ENCODE peak calls at places on chromosomes 6 and 20, in nine cellular contexts. E, H, C, A, D, P, X, R and S are unnamed samples.

GRCh38 chr6:134626589-134626988 is 308.7 kb upstream of the SGK1 start:
- DNase-seq in E (no peak), H (no peak), C (no peak), A (no peak), D (no peak), P (peak; percentile 14), X (no peak), R (no peak), S (no peak)

GRCh38 chr6:138086573-138087196 is 20.5 kb downstream of the PERP start:
- DNase-seq in E (no peak), H (no peak), C (peak; percentile 66), A (no peak), D (no peak), P (peak; percentile 51), X (no peak), R (no peak), S (no peak)

GRCh38 chr20:45218636-45219035 is 2.5 kb upstream of the SEMG2 start:
- DNase-seq in E (no peak), H (no peak), C (no peak), A (no peak), D (no peak), P (no peak), X (no peak), R (no peak), S (no peak)

GRCh38 chr6:33112148-33112547 is 36.4 kb downstream of the HLA-DPB1 start:
- DNase-seq in E (no peak), H (peak; percentile 59), C (peak; percentile 64), A (peak; percentile 72), D (no peak), P (peak; percentile 70), X (peak; percentile 71), R (no peak), S (peak; percentile 52)

GRCh38 chr6:36204068-36204753 is 7.7 kb downstream of the BRPF3 start:
- DNase-seq in E (no peak), H (no peak), C (no peak), A (peak; percentile 65), D (no peak), P (no peak), X (no peak), R (no peak), S (no peak)

GRCh38 chr6:15593798-15594197 is 69.0 kb downstream of the DTNBP1 start:
- DNase-seq in E (no peak), H (no peak), C (no peak), A (no peak), D (no peak), P (no peak), X (peak; percentile 9), R (no peak), S (peak; percentile 37)

GRCh38 chr6:157867155-157867559 is 44.1 kb downstream of the SNX9 start:
- DNase-seq in E (no peak), H (no peak), C (no peak), A (no peak), D (no peak), P (peak; percentile 49), X (peak; percentile 55), R (no peak), S (peak; percentile 31)

GRCh38 chr6:86738078-86738477 is 199.2 kb upstream of the HTR1E start:
- DNase-seq in E (no peak), H (no peak), C (no peak), A (no peak), D (no peak), P (no peak), X (no peak), R (no peak), S (no peak)

GRCh38 chr6:167481527-167481926 is 156.6 kb downstream of the TTLL2 start:
- DNase-seq in E (no peak), H (no peak), C (no peak), A (no peak), D (no peak), P (no peak), X (no peak), R (no peak), S (no peak)

GRCh38 chr6:4253604-4254211 is 118.3 kb upstream of the ECI2 start:
- DNase-seq in E (peak; percentile 52), H (peak; percentile 35), C (peak; percentile 80), A (no peak), D (no peak), P (peak; percentile 69), X (peak; percentile 77), R (no peak), S (peak; percentile 71)

GRCh38 chr6:96520039-96520850 is 1.4 kb upstream of the UFL1 start:
- DNase-seq in E (no peak), H (peak; percentile 37), C (peak; percentile 64), A (no peak), D (no peak), P (peak; percentile 56), X (peak; percentile 56), R (no peak), S (no peak)

GRCh38 chr6:36315921-36316320 is 20.8 kb downstream of the BNIP5 start:
- DNase-seq in E (no peak), H (peak; percentile 56), C (no peak), A (no peak), D (no peak), P (no peak), X (no peak), R (no peak), S (no peak)

GRCh38 chr20:47727170-47727880 is 58.0 kb downstream of the SULF2 start:
- DNase-seq in E (peak; percentile 75), H (peak; percentile 55), C (no peak), A (peak; percentile 83), D (peak; percentile 64), P (no peak), X (no peak), R (peak; percentile 85), S (no peak)

GRCh38 chr6:90454835-90455427 is 131.9 kb downstream of the MAP3K7 start:
- DNase-seq in E (no peak), H (no peak), C (no peak), A (no peak), D (no peak), P (no peak), X (no peak), R (no peak), S (no peak)

GRCh38 chr6:56840467-56841371 is 114.2 kb upstream of the BEND6 start:
- DNase-seq in E (no peak), H (no peak), C (peak; percentile 30), A (no peak), D (no peak), P (peak; percentile 67), X (peak; percentile 87), R (no peak), S (peak; percentile 80)

GRCh38 chr6:33812669-33813068 is 8.9 kb upstream of the MLN start:
- DNase-seq in E (no peak), H (peak; percentile 66), C (peak; percentile 85), A (peak; percentile 54), D (no peak), P (peak; percentile 20), X (peak; percentile 53), R (peak; percentile 56), S (peak; percentile 31)

GRCh38 chr6:161480416-161481165 is 206.7 kb upstream of the AGPAT4 start:
- DNase-seq in E (no peak), H (no peak), C (no peak), A (no peak), D (no peak), P (no peak), X (no peak), R (no peak), S (no peak)

GRCh38 chr6:148272084-148272483 is 70.6 kb upstream of the SASH1 start:
- DNase-seq in E (no peak), H (no peak), C (peak; percentile 40), A (no peak), D (no peak), P (peak; percentile 92), X (peak; percentile 96), R (no peak), S (peak; percentile 97)

GRCh38 chr6:26089272-26089671 is 2.0 kb downstream of the HFE start:
- DNase-seq in E (no peak), H (no peak), C (no peak), A (no peak), D (no peak), P (no peak), X (peak; percentile 11), R (no peak), S (no peak)

GRCh38 chr6:56549014-56549413 is 93.7 kb downstream of the DST start:
- DNase-seq in E (no peak), H (peak; percentile 25), C (no peak), A (no peak), D (no peak), P (no peak), X (peak; percentile 33), R (no peak), S (no peak)

GRCh38 chr20:51327251-51327841 is 215.2 kb downstream of the NFATC2 start:
- DNase-seq in E (no peak), H (no peak), C (peak; percentile 31), A (no peak), D (no peak), P (peak; percentile 90), X (peak; percentile 96), R (no peak), S (peak; percentile 84)
- H3K4me3 ChIP-seq in E (no peak overlapping the region), H (no peak overlapping the region), C (no peak overlapping the region), A (no peak overlapping the region), D (no peak overlapping the region), P (no peak overlapping the region), X (no peak overlapping the region), R (no peak overlapping the region), S (no peak overlapping the region)

GRCh38 chr6:48403587-48403986 is 292.6 kb upstream of the PTCHD4 start:
- DNase-seq in E (no peak), H (no peak), C (no peak), A (no peak), D (no peak), P (no peak), X (no peak), R (no peak), S (no peak)
- TF ChIP-seq CTCF in E (no peak), H (no peak), C (no peak), A (no peak), D (no peak), P (no peak), X (no peak), R (no peak), S (no peak)

GRCh38 chr20:62476074-62476838 is 461 bp upstream of the GATA5 start:
- DNase-seq in E (peak; percentile 81), H (no peak), C (no peak), A (no peak), D (no peak), P (no peak), X (no peak), R (no peak), S (no peak)
- H3K4me3 ChIP-seq in E (peak overlapping the region; percentile 45), H (no peak overlapping the region), C (peak overlapping the region; percentile 85), A (no peak overlapping the region), D (peak overlapping the region; percentile 51), P (no peak overlapping the region), X (no peak overlapping the region), R (peak overlapping the region; percentile 53), S (no peak overlapping the region)

GRCh38 chr6:119978274-119978889 is 628.8 kb upstream of the MAN1A1 start:
- DNase-seq in E (no peak), H (peak; percentile 50), C (peak; percentile 38), A (peak; percentile 38), D (no peak), P (peak; percentile 12), X (peak; percentile 46), R (no peak), S (peak; percentile 51)

GRCh38 chr6:119980802-119981201 is 631.2 kb upstream of the MAN1A1 start:
- DNase-seq in E (no peak), H (no peak), C (no peak), A (no peak), D (no peak), P (no peak), X (no peak), R (no peak), S (no peak)

GRCh38 chr6:119974430-119975159 is 625.0 kb upstream of the MAN1A1 start:
- DNase-seq in E (no peak), H (peak; percentile 29), C (no peak), A (no peak), D (no peak), P (no peak), X (no peak), R (no peak), S (no peak)

GRCh38 chr6:119979862-119980261 is 630.3 kb upstream of the MAN1A1 start:
- DNase-seq in E (no peak), H (no peak), C (no peak), A (peak; percentile 8), D (no peak), P (no peak), X (peak; percentile 29), R (no peak), S (peak; percentile 10)
- TF ChIP-seq CTCF in E (no peak), H (no peak), C (peak; percentile 25), A (peak; percentile 37), D (no peak), P (peak; percentile 15), X (peak; percentile 37), R (no peak), S (peak; percentile 47)